ENCODE peak calls at places on chromosomes 6 and 20, in six cellular contexts. D is endodermal cell, F is epithelial cell of esophagus, A is Calu3, Z is tibial nerve, L is WTC11. S is an unnamed sample.
A peak's percentile ranks its signal among the peaks of the same experiment; 100 is the strongest.

GRCh38 chr6:153024401-153025017 is 22.0 kb upstream of the MTRF1L start:
- DNase-seq in D (peak; percentile 80), F (peak; percentile 72), L (peak; percentile 36), Z (peak; percentile 47), A (peak; percentile 36), S (peak; percentile 70)

GRCh38 chr6:111605100-111605748 is 454 bp downstream of the TRAF3IP2 start:
- DNase-seq in Z (peak; percentile 83), A (peak; percentile 40), F (peak; percentile 49), D (peak; percentile 87), L (peak; percentile 64), S (peak; percentile 88)

GRCh38 chr6:89221971-89222887 is 5.1 kb upstream of the GABRR1 start:
- DNase-seq in D (no peak), L (no peak), F (no peak), A (no peak), Z (no peak), S (peak; percentile 32)

GRCh38 chr6:116963972-116964371 is 86.9 kb downstream of the RFX6 start:
- DNase-seq in D (no peak), A (no peak), L (no peak), F (no peak), Z (no peak), S (no peak)

GRCh38 chr6:138440296-138440695 is 36.3 kb downstream of the HEBP2 start:
- DNase-seq in L (no peak), Z (no peak), F (no peak), A (no peak), D (no peak), S (no peak)

GRCh38 chr6:43058511-43058910 is 723 bp downstream of the MRPL2 start:
- DNase-seq in Z (no peak), D (no peak), L (no peak), F (no peak), A (no peak), S (no peak)

GRCh38 chr6:150894935-150895686 is 29.6 kb downstream of the MTHFD1L start:
- DNase-seq in A (peak; percentile 41), Z (peak; percentile 24), F (peak; percentile 57), L (no peak), D (no peak), S (peak; percentile 27)

GRCh38 chr20:46979603-46980241 is 85.1 kb downstream of the EYA2 start:
- DNase-seq in Z (no peak), L (no peak), A (no peak), F (peak; percentile 32), D (no peak), S (no peak)

GRCh38 chr6:163722293-163722692 is 307.8 kb downstream of the QKI start:
- DNase-seq in D (no peak), F (no peak), L (no peak), Z (no peak), A (no peak), S (no peak)

GRCh38 chr20:52291109-52291508 is 99.5 kb upstream of the ZFP64 start:
- DNase-seq in A (no peak), F (no peak), Z (no peak), L (no peak), D (no peak), S (no peak)

GRCh38 chr6:143843689-143844405 is 709 bp downstream of the LTV1 start:
- DNase-seq in A (no peak), L (no peak), F (peak; percentile 24), D (no peak), Z (no peak), S (peak; percentile 10)

GRCh38 chr6:4637691-4638433 is 138.3 kb upstream of the CDYL start:
- DNase-seq in L (no peak), D (no peak), Z (no peak), F (peak; percentile 90), A (no peak), S (peak; percentile 60)

GRCh38 chr20:22795897-22796296 is 211.5 kb upstream of the FOXA2 start:
- DNase-seq in F (peak; percentile 92), D (no peak), L (no peak), A (peak; percentile 1), Z (peak; percentile 83), S (peak; percentile 93)

GRCh38 chr6:154683756-154684523 is 49.3 kb upstream of the SCAF8 start:
- DNase-seq in F (peak; percentile 12), Z (no peak), L (no peak), A (no peak), D (no peak), S (no peak)

GRCh38 chr6:99611148-99611547 is 4.5 kb downstream of the PRDM13 start:
- DNase-seq in D (no peak), Z (no peak), A (no peak), F (no peak), L (no peak), S (no peak)

GRCh38 chr6:161745128-161745527 is 471.3 kb upstream of the AGPAT4 start:
- DNase-seq in D (no peak), A (no peak), F (no peak), L (no peak), Z (no peak), S (no peak)

GRCh38 chr6:135088232-135088760 is 33.7 kb upstream of the HBS1L start:
- DNase-seq in L (no peak), Z (no peak), A (no peak), F (no peak), D (no peak), S (no peak)

GRCh38 chr20:3927486-3928291 is 38.5 kb downstream of the PANK2 start:
- DNase-seq in Z (no peak), L (no peak), A (no peak), F (no peak), D (peak; percentile 61), S (peak; percentile 77)

GRCh38 chr6:53065266-53066058 is at the start of gene FBXO9:
- DNase-seq in L (peak; percentile 71), D (peak; percentile 90), A (peak; percentile 68), F (peak; percentile 56), Z (no peak), S (no peak)

GRCh38 chr6:27650620-27651370 is 177.9 kb upstream of the ZNF184 start:
- DNase-seq in Z (no peak), L (peak; percentile 79), D (peak; percentile 92), F (peak; percentile 82), A (peak; percentile 83), S (peak; percentile 83)

GRCh38 chr6:35798706-35799105 is 1.6 kb upstream of the CLPS start:
- DNase-seq in D (no peak), F (no peak), Z (no peak), A (no peak), L (no peak), S (no peak)

GRCh38 chr6:36642913-36643817 is 35.3 kb upstream of the CDKN1A start:
- DNase-seq in D (no peak), L (no peak), A (peak; percentile 37), Z (peak; percentile 66), F (peak; percentile 81), S (peak; percentile 95)

GRCh38 chr6:169589293-169589692 is 112.5 kb downstream of the WDR27 start:
- DNase-seq in F (peak; percentile 41), L (no peak), D (no peak), Z (no peak), A (peak; percentile 9), S (no peak)

GRCh38 chr20:57703013-57703412 is 6.8 kb downstream of the PMEPA1 start:
- DNase-seq in Z (no peak), L (no peak), F (no peak), D (no peak), A (no peak), S (no peak)

GRCh38 chr6:100257661-100258395 is 206.9 kb downstream of the SIM1 start:
- DNase-seq in D (no peak), A (no peak), Z (no peak), L (no peak), F (peak; percentile 19), S (peak; percentile 45)

DNA sequence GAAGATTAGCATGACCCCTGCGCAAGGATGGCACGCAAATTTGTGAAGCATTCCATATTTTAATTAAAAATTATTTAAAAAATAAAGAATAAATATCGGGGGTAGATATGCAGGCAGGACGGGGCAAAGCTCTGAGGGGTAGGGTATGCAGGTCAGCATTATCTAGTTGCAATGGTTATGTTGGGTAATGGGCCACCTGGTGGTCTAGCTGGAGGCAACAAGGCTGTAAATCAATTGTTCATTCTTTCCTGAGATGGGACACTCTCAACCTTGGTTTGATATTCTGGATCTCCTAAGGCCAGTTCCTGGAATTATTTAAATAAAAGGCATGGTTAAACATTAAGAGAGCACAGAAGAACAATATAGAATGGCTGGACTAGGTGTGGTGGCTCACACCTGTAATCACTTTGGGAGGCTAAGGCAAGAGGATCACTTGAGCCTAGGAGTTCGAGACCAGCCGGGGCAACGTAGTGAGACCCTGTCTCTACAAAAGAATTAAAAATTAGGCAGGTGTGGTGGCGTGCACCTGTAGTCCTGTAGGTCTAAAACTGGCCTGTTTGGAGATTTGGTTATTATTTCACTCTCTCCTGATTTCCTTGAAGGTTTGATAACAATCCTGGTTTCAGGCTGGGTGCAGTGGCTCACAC is 15.5 kb downstream of the SRSF6 start:
- DNase-seq in L (no peak), F (no peak), D (peak; percentile 34), Z (no peak), A (no peak), S (no peak)
- TF ChIP-seq CTCF in L (no peak), F (peak; percentile 6), D (peak; percentile 65), Z (no peak), A (no peak), S (no peak)

GRCh38 chr20:42484335-42484734 is 705.4 kb downstream of the PTPRT start:
- DNase-seq in D (no peak), Z (peak; percentile 78), L (no peak), F (peak; percentile 2), A (no peak), S (peak; percentile 5)

GRCh38 chr20:42484790-42485365 is 704.8 kb downstream of the PTPRT start:
- DNase-seq in F (no peak), D (no peak), Z (no peak), L (no peak), A (no peak), S (no peak)

GRCh38 chr20:42482808-42483207 is 706.9 kb downstream of the PTPRT start:
- DNase-seq in F (no peak), Z (no peak), L (no peak), A (no peak), D (no peak), S (no peak)

GRCh38 chr20:42485566-42485965 is 704.1 kb downstream of the PTPRT start:
- DNase-seq in Z (no peak), A (no peak), L (no peak), D (no peak), F (no peak), S (no peak)

DNA sequence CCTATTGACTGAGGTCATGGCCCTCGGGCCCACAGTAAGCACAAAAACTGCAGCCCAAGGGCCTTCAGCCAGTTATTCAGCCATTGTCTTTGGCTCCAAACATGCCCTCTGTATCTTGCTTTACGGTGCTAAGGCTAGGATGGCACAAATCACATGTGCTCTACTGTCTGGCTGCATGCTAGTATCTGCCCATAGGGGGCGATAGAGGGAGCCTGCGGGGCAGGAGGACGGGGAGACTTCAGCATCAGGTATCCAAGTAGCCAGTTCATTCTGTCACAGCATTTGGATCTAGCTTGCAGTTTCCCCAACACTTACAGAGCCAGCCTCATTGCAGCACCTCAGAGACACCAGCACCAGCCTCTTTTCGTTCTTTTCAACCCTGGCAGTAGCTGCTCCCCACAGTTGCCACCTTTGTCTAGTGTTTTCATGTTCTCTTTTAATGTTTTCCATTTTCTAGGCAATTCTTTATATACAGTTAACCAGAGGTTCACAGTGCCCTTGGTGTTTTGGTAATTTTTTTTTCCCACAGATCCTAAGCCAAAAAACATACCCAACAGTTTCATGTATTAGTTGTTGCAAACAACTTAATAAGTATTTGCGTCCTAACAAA is 705.9 kb downstream of the PTPRT start:
- DNase-seq in F (no peak), A (peak; percentile 63), L (peak; percentile 91), Z (peak; percentile 10), D (peak; percentile 93), S (no peak)
- TF ChIP-seq CTCF in F (peak; percentile 19), A (peak; percentile 67), L (peak; percentile 80), Z (no peak), D (peak; percentile 95), S (no peak)

GRCh38 chr20:44965651-44966029 is 672 bp upstream of the STK4 start:
- DNase-seq in F (no peak), L (no peak), A (no peak), D (no peak), Z (no peak), S (no peak)
- TF ChIP-seq CTCF in F (no peak), L (no peak), A (no peak), D (no peak), Z (no peak), S (no peak)

GRCh38 chr20:31446084-31446819 is 5.8 kb downstream of the DEFB123 start:
- DNase-seq in L (no peak), F (no peak), Z (no peak), A (no peak), D (no peak), S (no peak)
- TF ChIP-seq CTCF in L (no peak), F (no peak), Z (no peak), A (no peak), D (no peak), S (no peak)

S was measured in MCF 10A.